ENCODE peak calls at places on chromosomes 3 and 15, in four cellular contexts. O is K562, J is HepG2, Y is HCT116. Z is an unnamed sample.

GRCh38 chr3:146912233-146913015 is 307.3 kb upstream of the PLSCR5 start:
- DNase-seq in O (no peak), J (no peak), Y (no peak), Z (no peak)

GRCh38 chr3:27791956-27792355 is 69.8 kb upstream of the EOMES start:
- DNase-seq in O (no peak), J (no peak), Y (no peak), Z (no peak)

GRCh38 chr3:146464005-146464595 is 5.3 kb downstream of the PLSCR2 start:
- DNase-seq in O (no peak), J (no peak), Y (no peak), Z (no peak)

GRCh38 chr15:35698978-35699377 is 153.0 kb upstream of the DPH6 start:
- DNase-seq in O (no peak), J (no peak), Y (no peak), Z (no peak)

GRCh38 chr3:15114466-15115358 is 15.8 kb upstream of the RBSN start:
- DNase-seq in O (no peak), J (no peak), Y (no peak), Z (no peak)

GRCh38 chr15:66738116-66738515 is 36.1 kb downstream of the SMAD6 start:
- DNase-seq in O (no peak), J (no peak), Y (no peak), Z (no peak)

GRCh38 chr3:154970796-154971195 is 109.3 kb upstream of the MME start:
- DNase-seq in O (no peak), J (no peak), Y (no peak), Z (no peak)

GRCh38 chr15:66006986-66007385 is 137.7 kb downstream of the RAB11A start:
- DNase-seq in O (no peak), J (no peak), Y (no peak), Z (no peak)

GRCh38 chr3:72142028-72142427 is 357.1 kb upstream of the PROK2 start:
- DNase-seq in O (no peak), J (no peak), Y (no peak), Z (no peak)

GRCh38 chr3:174275336-174275735 is 583.8 kb upstream of the NAALADL2 start:
- DNase-seq in O (no peak), J (no peak), Y (no peak), Z (no peak)

GRCh38 chr3:48001991-48002390 is 14.2 kb downstream of the MAP4 start:
- DNase-seq in O (no peak), J (no peak), Y (no peak), Z (no peak)

GRCh38 chr3:24145981-24146822 is 201.1 kb downstream of the NR1D2 start:
- DNase-seq in O (no peak), J (no peak), Y (no peak), Z (no peak)

GRCh38 chr3:51668756-51669155 is 2.3 kb upstream of the TEX264 start:
- DNase-seq in O (no peak), J (no peak), Y (no peak), Z (no peak)

GRCh38 chr15:81339321-81339720 is 15.4 kb upstream of the STARD5 start:
- DNase-seq in O (no peak), J (no peak), Y (no peak), Z (no peak)

GRCh38 chr3:59444293-59444671 is 394.5 kb upstream of the CFAP20DC start:
- DNase-seq in O (no peak), J (no peak), Y (no peak), Z (no peak)

GRCh38 chr3:47333907-47334306 is 46.9 kb upstream of the PTPN23 start:
- DNase-seq in O (no peak), J (no peak), Y (no peak), Z (no peak)

GRCh38 chr15:70095387-70096214 is 2.1 kb downstream of the TLE3 start:
- DNase-seq in O (no peak), J (no peak), Y (no peak), Z (no peak)

GRCh38 chr15:80480909-80481308 is 76.7 kb downstream of the ARNT2 start:
- DNase-seq in O (no peak), J (no peak), Y (no peak), Z (no peak)

GRCh38 chr15:66698318-66698961 is 3.6 kb upstream of the SMAD6 start:
- DNase-seq in O (peak), J (peak), Y (peak), Z (no peak)

GRCh38 chr3:72393455-72393854 is 454.8 kb downstream of the SHQ1 start:
- DNase-seq in O (no peak), J (no peak), Y (no peak), Z (no peak)

GRCh38 chr3:165196577-165197561 is 685 bp upstream of the SLITRK3 start:
- DNase-seq in O (no peak), J (no peak), Y (no peak), Z (no peak)

GRCh38 chr3:185332026-185332735 is 30.8 kb upstream of the MAP3K13 start:
- DNase-seq in O (no peak), J (peak), Y (no peak), Z (peak)

GRCh38 chr15:89577776-89578115 is 2.5 kb downstream of the TICRR start:
- DNase-seq in O (no peak), J (no peak), Y (no peak), Z (no peak)

GRCh38 chr3:133371676-133372075 is 28.2 kb upstream of the BFSP2 start:
- DNase-seq in O (no peak), J (no peak), Y (no peak), Z (no peak)

GRCh38 chr3:195752066-195752465 is 31.3 kb downstream of the MUC20 start:
- DNase-seq in O (no peak), J (no peak), Y (no peak), Z (no peak)
- TF ChIP-seq SP1 in O (no peak), J (no peak), Y (no peak), Z (no peak)

DNA sequence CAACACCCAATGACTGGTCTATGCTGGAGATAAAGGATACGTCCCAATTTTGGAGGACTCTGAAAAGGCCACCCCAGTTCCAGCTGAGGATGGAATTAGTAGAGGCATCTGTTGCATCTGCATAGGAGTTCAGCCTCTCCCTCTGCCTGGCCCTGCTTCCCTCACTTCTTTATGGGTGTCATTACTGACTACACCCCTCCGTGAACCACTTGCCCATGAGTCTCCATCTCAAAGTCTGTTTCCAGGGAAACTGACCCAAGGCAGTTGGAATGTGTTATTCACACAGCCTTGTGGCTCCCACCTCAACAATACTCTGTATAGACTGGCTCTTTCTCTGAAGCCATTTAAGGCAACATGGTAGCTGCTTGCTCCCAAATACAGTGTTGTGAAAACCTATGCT is 21.4 kb upstream of the PCOLCE2 start:
- DNase-seq in O (no peak), J (no peak), Y (no peak), Z (no peak)
- TF ChIP-seq RAD21 in O (no peak), J (no peak), Y (no peak), Z (no peak)

GRCh38 chr3:128648402-128648801 is 2.2 kb downstream of the RPN1 start:
- DNase-seq in O (no peak), J (no peak), Y (no peak), Z (no peak)

GRCh38 chr3:128647307-128647706 is 3.3 kb downstream of the RPN1 start:
- DNase-seq in O (no peak), J (no peak), Y (no peak), Z (no peak)

GRCh38 chr3:128649264-128649663 is 1.4 kb downstream of the RPN1 start:
- DNase-seq in O (no peak), J (no peak), Y (no peak), Z (no peak)

GRCh38 chr3:128650096-128651050 is at the start of gene RPN1:
- DNase-seq in O (peak), J (peak), Y (peak), Z (peak)
- TF ChIP-seq REST in O (no peak), J (no peak), Y (no peak), Z (no peak)

GRCh38 chr3:86230765-86231164 is 760.2 kb downstream of the VGLL3 start:
- DNase-seq in O (no peak), J (no peak), Y (no peak), Z (no peak)

GRCh38 chr3:86228106-86228505 is 762.8 kb downstream of the VGLL3 start:
- DNase-seq in O (no peak), J (no peak), Y (no peak), Z (no peak)

GRCh38 chr3:86225461-86225860 is 765.5 kb downstream of the VGLL3 start:
- DNase-seq in O (no peak), J (no peak), Y (no peak), Z (no peak)

GRCh38 chr3:86229086-86229774 is 761.7 kb downstream of the VGLL3 start:
- DNase-seq in O (no peak), J (no peak), Y (no peak), Z (no peak)

GRCh38 chr3:86229775-86230094 is 761.2 kb downstream of the VGLL3 start:
- DNase-seq in O (no peak), J (no peak), Y (no peak), Z (no peak)
- TF ChIP-seq SP1 in O (no peak), J (no peak), Y (no peak), Z (no peak)

Z was measured in GM12878.